ENCODE peak calls at places on chromosomes 4 and X, in seven cellular contexts. N, K, D, Z, P, E and U are unnamed samples.

GRCh38 chr4:21083413-21083812 is 383.2 kb downstream of the PACRGL start:
- DNase-seq in N (no peak), K (no peak), D (no peak), Z (no peak), P (no peak), E (no peak), U (no peak)

GRCh38 chr4:25207997-25208396 is 25.8 kb upstream of the PI4K2B start:
- DNase-seq in N (no peak), K (no peak), D (no peak), Z (no peak), P (no peak), E (no peak), U (no peak)

GRCh38 chrX:3377560-3377959 is 31.1 kb upstream of the MXRA5 start:
- DNase-seq in N (no peak), K (no peak), D (no peak), Z (no peak), P (no peak), E (no peak), U (no peak)

GRCh38 chrX:110000854-110001701 is 1.8 kb upstream of the TMEM164 start:
- DNase-seq in N (no peak), K (no peak), D (no peak), Z (no peak), P (no peak), E (no peak), U (no peak)

GRCh38 chr4:171186700-171187099 is 626.5 kb upstream of the GALNTL6 start:
- DNase-seq in N (no peak), K (no peak), D (no peak), Z (no peak), P (no peak), E (no peak), U (peak; percentile 20)

GRCh38 chrX:119654112-119654531 is 38.8 kb downstream of the SEPTIN6 start:
- DNase-seq in N (peak; percentile 5), K (no peak), D (peak; percentile 61), Z (no peak), P (peak; percentile 12), E (no peak), U (no peak)

GRCh38 chr4:26163425-26164362 is 157.1 kb upstream of the RBPJ start:
- DNase-seq in N (no peak), K (no peak), D (no peak), Z (no peak), P (no peak), E (no peak), U (no peak)

GRCh38 chr4:77699731-77700210 is 94.2 kb downstream of the CXCL13 start:
- DNase-seq in N (peak; percentile 77), K (no peak), D (peak; percentile 71), Z (peak; percentile 87), P (peak; percentile 24), E (no peak), U (peak; percentile 26)

DNA sequence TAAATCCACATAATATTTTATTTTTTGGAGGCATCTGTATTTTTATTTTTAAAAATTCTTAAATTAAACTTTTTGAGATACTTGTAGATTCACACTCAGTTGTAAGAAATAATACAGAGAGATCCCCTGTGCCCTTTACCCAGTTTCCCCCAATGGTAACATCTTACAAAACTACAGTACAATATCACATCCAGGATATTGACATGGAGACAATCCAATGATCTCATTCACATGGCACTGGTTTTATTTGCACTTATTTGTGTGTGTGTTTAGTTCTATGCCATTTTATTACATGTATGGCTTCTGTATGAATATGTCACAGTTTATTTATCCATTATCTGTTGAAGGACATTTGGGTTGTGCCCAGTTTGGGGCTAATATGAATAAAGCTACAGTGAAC is 35.5 kb upstream of the EIF1AX start:
- DNase-seq in N (no peak), K (no peak), D (no peak), Z (no peak), P (no peak), E (no peak), U (no peak)
- H3K4me1 ChIP-seq in N (peaks cover 4% of the 10 kb centered on the region), K (no peaks in the 10 kb centered on the region), D (peaks cover 7% of the 10 kb centered on the region), Z (no peaks in the 10 kb centered on the region), P (no peaks in the 10 kb centered on the region), E (no peaks in the 10 kb centered on the region), U (no peaks in the 10 kb centered on the region)

GRCh38 chrX:9765737-9766098 is at the start of gene GPR143:
- DNase-seq in N (no peak), K (no peak), D (no peak), Z (no peak), P (no peak), E (no peak), U (no peak)
- H3K4me3 ChIP-seq in N (no peak within 1 kb of the TSS), K (no peak within 1 kb of the TSS), D (no peak within 1 kb of the TSS), Z (no peak within 1 kb of the TSS), P (no peak within 1 kb of the TSS), E (no peak within 1 kb of the TSS), U (no peak within 1 kb of the TSS)

GRCh38 chr4:41865981-41866798 is 69.0 kb upstream of the TMEM33 start:
- DNase-seq in N (no peak), K (no peak), D (no peak), Z (no peak), P (no peak), E (no peak), U (peak; percentile 43)
- H3K27me3 ChIP-seq in N (peaks cover 87% of the 10 kb centered on the region), K (peaks cover 26% of the 10 kb centered on the region), D (peaks cover 100% of the 10 kb centered on the region), Z (peaks cover 94% of the 10 kb centered on the region), P (no peaks in the 10 kb centered on the region), E (peaks cover 4% of the 10 kb centered on the region), U (no peaks in the 10 kb centered on the region)

GRCh38 chr4:87031946-87032345 is 97.1 kb downstream of the AFF1 start:
- DNase-seq in N (no peak), K (no peak), D (no peak), Z (peak; percentile 71), P (no peak), E (no peak), U (no peak)

GRCh38 chr4:87030606-87031441 is 96.0 kb downstream of the AFF1 start:
- DNase-seq in N (peak; percentile 43), K (no peak), D (peak; percentile 46), Z (peak; percentile 53), P (peak; percentile 66), E (no peak), U (peak; percentile 79)

GRCh38 chr4:87033902-87034301 is 99.1 kb downstream of the AFF1 start:
- DNase-seq in N (no peak), K (no peak), D (no peak), Z (peak; percentile 39), P (no peak), E (no peak), U (no peak)

GRCh38 chr4:87034527-87034926 is 99.7 kb downstream of the AFF1 start:
- DNase-seq in N (no peak), K (no peak), D (no peak), Z (no peak), P (no peak), E (no peak), U (no peak)

DNA sequence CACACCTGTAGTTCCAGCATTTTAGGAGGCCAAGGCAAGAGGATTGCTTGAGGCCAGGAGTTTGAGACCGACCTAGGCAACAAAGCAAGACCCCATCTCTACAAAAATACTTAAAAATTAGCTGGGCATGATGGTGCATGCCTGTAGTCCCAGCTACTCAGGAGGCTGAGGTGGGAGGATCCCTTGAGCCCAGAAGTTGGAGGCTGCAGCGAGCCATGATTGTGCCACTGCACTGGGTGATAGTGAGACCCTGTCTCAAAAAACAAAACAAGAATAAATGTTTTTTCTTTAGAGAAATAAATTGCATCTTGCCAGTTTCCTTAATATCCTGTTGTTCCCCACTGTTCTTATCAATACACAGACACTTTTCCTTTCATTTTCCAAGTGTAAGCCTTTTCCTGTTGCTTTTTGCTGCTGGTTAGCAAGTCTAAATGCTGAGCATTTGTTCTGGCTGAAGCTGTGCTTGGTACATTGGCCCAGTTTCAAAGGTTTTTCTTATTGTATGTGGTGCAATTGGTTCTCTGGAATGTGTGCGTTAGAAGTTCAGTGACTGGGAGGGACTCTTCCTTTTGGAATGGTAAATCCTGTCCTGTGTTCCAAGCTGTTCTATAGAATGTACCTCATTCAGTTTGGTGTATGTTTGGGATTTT is 98.2 kb downstream of the AFF1 start:
- DNase-seq in N (peak; percentile 91), K (no peak), D (no peak), Z (peak; percentile 94), P (no peak), E (no peak), U (no peak)
- H3K4me1 ChIP-seq in N (peaks cover 89% of the 10 kb centered on the region), K (peaks cover 53% of the 10 kb centered on the region), D (peaks cover 83% of the 10 kb centered on the region), Z (peaks cover 63% of the 10 kb centered on the region), P (peaks cover 41% of the 10 kb centered on the region), E (peaks cover 73% of the 10 kb centered on the region), U (peaks cover 44% of the 10 kb centered on the region)